ENCODE peak calls at places on chromosomes 4 and X, in seven cellular contexts. M, Y, H, B, S, Z and P are unnamed samples.

GRCh38 chr4:156959298-156959702 is 12.3 kb downstream of the PDGFC start:
- DNase-seq in M (no peak), Y (no peak), H (peak), B (peak), S (no peak), Z (peak), P (no peak)

GRCh38 chrX:150635952-150636351 is 57.2 kb upstream of the MTMR1 start:
- DNase-seq in M (no peak), Y (no peak), H (peak), B (peak), S (no peak), Z (peak), P (peak)

GRCh38 chr4:48665555-48666186 is 114.4 kb downstream of the FRYL start:
- DNase-seq in M (no peak), Y (no peak), H (peak), B (peak), S (no peak), Z (no peak), P (no peak)

GRCh38 chr4:12545845-12546244 is 938.3 kb downstream of the RAB28 start:
- DNase-seq in M (no peak), Y (no peak), H (no peak), B (no peak), S (no peak), Z (no peak), P (peak)

GRCh38 chr4:5463936-5464650 is 244.3 kb downstream of the EVC2 start:
- DNase-seq in M (peak), Y (no peak), H (no peak), B (no peak), S (no peak), Z (no peak), P (no peak)

GRCh38 chrX:18886344-18887161 is 97.4 kb downstream of the PHKA2 start:
- DNase-seq in M (peak), Y (peak), H (peak), B (peak), S (peak), Z (peak), P (no peak)

GRCh38 chr4:62399242-62399641 is 1199.1 kb downstream of the ADGRL3 start:
- DNase-seq in M (no peak), Y (no peak), H (no peak), B (no peak), S (no peak), Z (no peak), P (no peak)

GRCh38 chr4:63607186-63607872 is 801.9 kb downstream of the TECRL start:
- DNase-seq in M (no peak), Y (no peak), H (no peak), B (no peak), S (no peak), Z (no peak), P (no peak)

GRCh38 chrX:153723351-153724251 is 586 bp downstream of the BCAP31 start:
- DNase-seq in M (no peak), Y (no peak), H (peak), B (peak), S (peak), Z (peak), P (no peak)

GRCh38 chr4:80709082-80709869 is 321.2 kb upstream of the BMP3 start:
- DNase-seq in M (no peak), Y (no peak), H (no peak), B (no peak), S (no peak), Z (no peak), P (no peak)

GRCh38 chrX:139559383-139560042 is 29.0 kb downstream of the F9 start:
- DNase-seq in M (no peak), Y (no peak), H (peak), B (peak), S (peak), Z (peak), P (peak)

GRCh38 chr4:146098397-146098796 is 77.1 kb upstream of the LSM6 start:
- DNase-seq in M (no peak), Y (no peak), H (no peak), B (no peak), S (no peak), Z (no peak), P (no peak)

GRCh38 chrX:108304210-108304609 is 134.0 kb downstream of the COL4A6 start:
- DNase-seq in M (no peak), Y (no peak), H (no peak), B (no peak), S (peak), Z (no peak), P (no peak)

GRCh38 chr4:169810325-169811323 is 52.9 kb upstream of the HPF1 start:
- DNase-seq in M (no peak), Y (no peak), H (peak), B (peak), S (peak), Z (peak), P (peak)

GRCh38 chrX:46294234-46294633 is 251.0 kb downstream of the ZNF674 start:
- DNase-seq in M (no peak), Y (no peak), H (peak), B (peak), S (no peak), Z (peak), P (no peak)

GRCh38 chr4:180057198-180057821 is 2185.9 kb upstream of the TENM3 start:
- DNase-seq in M (no peak), Y (no peak), H (peak), B (peak), S (peak), Z (no peak), P (no peak)

GRCh38 chrX:129721414-129721813 is 17.4 kb upstream of the XPNPEP2 start:
- DNase-seq in M (no peak), Y (no peak), H (no peak), B (no peak), S (no peak), Z (no peak), P (no peak)

GRCh38 chr4:165351359-165352130 is 24.1 kb downstream of the MSMO1 start:
- DNase-seq in M (no peak), Y (no peak), H (no peak), B (no peak), S (no peak), Z (no peak), P (no peak)

GRCh38 chr4:156536661-156537060 is 434.9 kb downstream of the PDGFC start:
- DNase-seq in M (no peak), Y (no peak), H (peak), B (peak), S (no peak), Z (peak), P (no peak)

GRCh38 chr4:145098675-145099037 is 545 bp downstream of the ABCE1 start:
- DNase-seq in M (no peak), Y (peak), H (peak), B (peak), S (peak), Z (peak), P (peak)

GRCh38 chrX:7943600-7944245 is 16.5 kb upstream of the PNPLA4 start:
- DNase-seq in M (no peak), Y (no peak), H (no peak), B (peak), S (no peak), Z (no peak), P (no peak)

GRCh38 chrX:13430136-13430827 is 110.4 kb upstream of the ATXN3L start:
- DNase-seq in M (no peak), Y (no peak), H (peak), B (peak), S (peak), Z (no peak), P (no peak)

GRCh38 chr4:107036602-107037151 is 564 bp upstream of the DKK2 start:
- DNase-seq in M (no peak), Y (no peak), H (peak), B (no peak), S (peak), Z (no peak), P (no peak)

GRCh38 chrX:154370882-154371770 is 3.3 kb downstream of the FLNA start:
- DNase-seq in M (peak), Y (peak), H (peak), B (peak), S (peak), Z (peak), P (peak)

GRCh38 chr4:12123709-12124108 is 695.0 kb upstream of the HS3ST1 start:
- DNase-seq in M (no peak), Y (no peak), H (no peak), B (no peak), S (no peak), Z (no peak), P (no peak)

GRCh38 chr4:17576932-17577659 is at the start of gene LAP3:
- DNase-seq in M (peak), Y (peak), H (peak), B (peak), S (peak), Z (peak), P (peak)

GRCh38 chr4:17578482-17578891 is 1.5 kb downstream of the LAP3 start:
- DNase-seq in M (no peak), Y (no peak), H (no peak), B (peak), S (no peak), Z (no peak), P (no peak)

GRCh38 chr4:17574206-17574605 is 2.8 kb upstream of the LAP3 start:
- DNase-seq in M (no peak), Y (no peak), H (no peak), B (no peak), S (no peak), Z (no peak), P (no peak)

GRCh38 chr4:17580969-17581368 is 4.0 kb downstream of the LAP3 start:
- DNase-seq in M (no peak), Y (no peak), H (no peak), B (peak), S (no peak), Z (peak), P (no peak)

DNA sequence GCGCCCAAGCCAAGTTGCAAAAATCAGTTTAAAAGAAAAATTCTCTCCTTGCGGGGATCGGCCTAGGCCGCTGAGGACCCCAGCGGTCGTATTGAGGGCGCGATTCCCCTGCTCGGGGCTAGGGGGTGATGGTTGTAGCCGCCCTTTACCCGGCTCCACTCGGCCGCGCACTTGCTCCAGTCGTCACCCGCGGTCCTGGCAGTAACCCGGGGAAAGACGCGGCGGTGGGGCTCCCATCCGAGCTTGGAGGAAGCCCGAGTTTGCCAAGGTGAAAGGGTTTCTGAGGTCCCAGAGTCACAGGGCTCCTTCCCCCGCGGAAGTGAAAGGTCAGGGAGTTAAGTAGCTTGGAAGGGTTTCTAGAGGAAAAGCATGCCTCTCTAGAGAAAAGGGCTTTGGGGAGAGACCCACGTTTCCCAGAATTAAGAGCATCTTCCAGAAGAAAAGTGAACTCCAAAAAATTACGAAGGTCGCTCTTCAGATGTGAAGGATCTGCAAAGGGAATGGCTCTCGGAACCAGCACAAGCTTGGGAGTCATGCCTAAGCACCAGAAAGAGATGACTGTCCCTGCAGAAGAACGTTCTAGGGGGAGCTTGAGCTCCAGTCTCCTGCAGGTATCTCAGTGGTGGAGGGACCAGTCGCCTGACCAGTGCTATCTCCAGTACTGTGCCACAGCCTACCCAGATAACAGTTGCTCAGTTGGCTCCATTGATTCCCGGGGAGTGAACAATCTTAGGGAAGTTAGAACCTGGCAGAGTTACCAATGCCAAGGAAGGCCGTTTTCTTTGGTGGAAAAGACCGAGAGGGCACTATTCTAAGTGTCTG is 873 bp downstream of the LAP3 start:
- DNase-seq in M (no peak), Y (peak), H (peak), B (peak), S (no peak), Z (peak), P (no peak)
- H3K4me3 ChIP-seq in M (peak), Y (peak), H (peak), B (peak), S (peak), Z (peak), P (peak)

DNA sequence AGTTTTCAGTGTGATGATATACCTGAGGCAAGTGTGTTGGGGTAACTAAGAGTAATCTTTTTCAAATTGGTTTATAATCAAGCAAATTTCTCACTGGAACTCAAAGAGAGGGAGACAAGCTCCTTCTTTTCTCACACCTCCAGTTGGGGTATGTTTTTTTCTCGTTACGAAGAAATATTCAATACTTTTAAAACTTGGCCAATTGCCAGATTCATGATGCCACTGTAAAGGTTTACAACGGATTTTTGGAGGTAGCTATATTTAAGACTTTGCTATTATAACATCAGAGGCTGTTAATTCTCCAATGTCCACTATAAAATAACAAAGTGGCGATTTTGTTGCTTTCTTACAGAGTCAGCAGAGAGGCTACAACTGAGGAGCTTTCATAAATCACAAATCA is 49.2 kb upstream of the ATP8A1 start:
- DNase-seq in M (no peak), Y (no peak), H (peak), B (no peak), S (no peak), Z (no peak), P (no peak)
- H3K4me3 ChIP-seq in M (no peak), Y (no peak), H (no peak), B (no peak), S (no peak), Z (no peak), P (no peak)

GRCh38 chr4:173367946-173368345 is 2.8 kb upstream of the SAP30 start:
- DNase-seq in M (no peak), Y (no peak), H (peak), B (peak), S (peak), Z (peak), P (no peak)
- H3K4me3 ChIP-seq in M (no peak), Y (no peak), H (no peak), B (no peak), S (peak), Z (no peak), P (peak)

DNA sequence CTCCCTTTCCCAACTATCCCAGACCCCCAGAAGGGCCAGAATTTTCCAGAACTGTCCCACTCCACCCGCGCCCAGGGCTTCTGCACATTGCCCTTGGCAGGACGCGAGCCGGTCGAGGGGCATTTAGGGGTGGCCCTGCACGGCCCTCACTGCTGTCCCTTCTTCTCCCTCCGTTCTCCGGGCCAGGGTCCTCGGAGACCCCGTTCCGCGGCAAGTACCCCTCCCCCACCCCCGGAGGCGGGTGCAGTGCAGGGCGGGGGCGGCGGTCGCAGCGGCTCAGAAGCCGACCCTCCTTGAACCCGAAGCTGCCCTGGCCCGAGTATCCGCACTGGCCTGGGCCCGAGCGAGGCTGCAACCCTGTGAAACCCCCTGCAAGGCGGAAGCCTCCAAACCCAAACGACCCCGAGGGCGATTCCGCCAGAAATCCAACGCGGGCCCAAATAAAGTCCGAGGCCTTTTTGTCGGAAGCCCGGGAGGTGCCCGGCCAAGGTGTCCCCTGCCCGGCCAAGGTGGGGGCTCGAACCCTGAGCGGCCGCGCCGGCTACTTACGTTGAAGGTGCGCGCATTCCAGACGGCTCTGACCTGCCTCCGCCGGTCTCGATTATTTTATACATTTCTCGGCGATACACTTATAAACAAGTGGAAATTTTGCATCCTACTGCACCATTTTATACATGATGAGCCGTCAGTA is 53.2 kb upstream of the TMEM33 start:
- DNase-seq in M (no peak), Y (no peak), H (peak), B (no peak), S (no peak), Z (no peak), P (no peak)
- H3K4me3 ChIP-seq in M (peak), Y (peak), H (peak), B (peak), S (peak), Z (no peak), P (peak)

DNA sequence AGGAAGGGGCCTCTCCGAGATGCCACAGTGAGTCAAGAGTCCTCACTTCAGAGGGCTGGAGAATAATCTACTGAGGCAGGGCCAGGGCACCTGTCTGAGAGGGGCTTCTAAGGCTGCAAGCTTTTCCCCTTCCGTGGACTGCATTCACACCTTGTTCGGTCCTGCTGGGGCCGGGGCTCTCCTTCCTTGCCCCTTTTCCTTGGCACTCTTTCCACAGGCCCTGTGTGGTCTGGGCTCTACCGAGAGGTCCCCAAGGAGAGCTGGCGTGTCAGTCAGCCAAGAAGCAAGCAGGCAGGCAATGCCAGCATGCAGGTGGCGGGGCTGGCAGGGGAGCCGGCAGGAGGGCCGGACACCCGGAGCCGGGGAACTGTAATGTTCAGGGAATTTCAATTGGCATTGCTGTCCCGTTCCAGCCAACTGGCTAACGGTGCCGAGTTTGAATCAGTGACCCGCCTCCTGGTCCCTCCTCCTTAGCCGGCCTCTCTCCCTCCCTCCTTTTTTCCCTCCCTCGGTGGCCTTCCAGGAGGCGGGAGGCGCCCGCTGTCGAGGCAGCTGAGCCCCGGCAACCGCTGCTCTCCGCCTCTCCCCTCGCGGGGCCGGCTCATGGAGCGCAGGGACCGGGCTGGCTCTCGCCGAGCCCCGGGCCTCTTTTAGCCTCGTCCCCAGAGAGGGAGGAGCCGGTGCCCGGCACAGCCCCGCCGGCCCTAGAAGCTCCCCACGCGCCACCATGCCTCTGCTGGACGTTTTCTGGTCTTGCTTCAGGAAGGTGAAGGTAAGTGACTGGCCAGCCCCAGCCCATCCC is at the start of gene STARD8:
- DNase-seq in M (no peak), Y (no peak), H (peak), B (peak), S (peak), Z (peak), P (no peak)
- H3K4me3 ChIP-seq in M (no peak), Y (peak), H (peak), B (peak), S (no peak), Z (peak), P (peak)

GRCh38 chr4:125368684-125369083 is 53.9 kb downstream of the FAT4 start:
- DNase-seq in M (no peak), Y (no peak), H (peak), B (peak), S (peak), Z (peak), P (peak)

GRCh38 chr4:125370478-125370877 is 55.7 kb downstream of the FAT4 start:
- DNase-seq in M (no peak), Y (no peak), H (no peak), B (no peak), S (no peak), Z (no peak), P (no peak)

GRCh38 chr4:125365731-125366130 is 51.0 kb downstream of the FAT4 start:
- DNase-seq in M (no peak), Y (no peak), H (no peak), B (no peak), S (no peak), Z (no peak), P (no peak)

GRCh38 chr4:125369098-125369497 is 54.3 kb downstream of the FAT4 start:
- DNase-seq in M (no peak), Y (no peak), H (peak), B (no peak), S (no peak), Z (no peak), P (no peak)

DNA sequence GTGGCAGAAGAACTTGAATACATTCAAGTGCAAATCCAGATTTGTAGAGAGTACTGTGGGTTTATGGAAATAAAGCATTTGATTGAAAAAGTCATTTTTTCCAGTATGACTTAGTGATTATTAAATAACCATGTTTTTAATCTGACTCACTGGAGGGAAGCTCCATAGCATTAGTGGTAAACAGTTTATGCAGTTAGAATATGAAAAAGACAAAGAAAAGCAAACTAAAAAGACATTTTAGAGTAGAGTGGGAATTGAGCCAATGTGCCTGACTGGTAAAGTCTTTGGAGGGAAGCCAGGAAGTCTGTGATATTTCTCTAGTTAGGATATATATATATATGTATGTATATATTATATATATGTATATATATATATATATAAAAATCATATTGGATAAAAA is 53.4 kb downstream of the FAT4 start:
- DNase-seq in M (no peak), Y (no peak), H (peak), B (peak), S (peak), Z (peak), P (no peak)
- H3K4me3 ChIP-seq in M (no peak), Y (peak), H (peak), B (peak), S (peak), Z (peak), P (peak)

DNA sequence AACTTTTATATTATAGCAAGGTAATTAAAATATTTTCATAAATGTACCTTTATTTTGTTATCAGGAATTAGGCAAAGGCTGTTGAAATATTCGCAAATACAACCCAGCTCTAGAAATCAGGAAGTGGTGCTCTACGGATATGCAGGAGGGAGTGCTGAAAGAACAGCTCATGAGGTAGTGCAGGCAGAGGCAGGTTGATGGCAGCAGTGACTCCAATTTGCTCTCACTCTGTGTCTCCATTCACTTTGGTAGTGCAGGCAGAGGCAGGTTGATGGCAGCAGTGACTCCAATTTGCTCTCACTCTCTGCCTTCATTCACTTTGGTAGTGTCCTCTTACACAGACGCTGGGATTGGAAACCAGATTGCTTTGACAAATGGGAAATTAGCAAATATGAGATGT is 277.9 kb downstream of the TRIML1 start:
- DNase-seq in M (no peak), Y (no peak), H (no peak), B (no peak), S (peak), Z (no peak), P (no peak)
- H3K4me3 ChIP-seq in M (no peak), Y (no peak), H (no peak), B (no peak), S (no peak), Z (no peak), P (no peak)